ENCODE peak calls at places on chromosome 18, in six cellular contexts. W, R, G, C, N and J are unnamed samples.

GRCh38 chr18:36572135-36572856 is 256.5 kb downstream of the TPGS2 start:
- DNase-seq in W (no peak), R (no peak), G (no peak), C (peak; percentile 11), N (peak; percentile 66), J (peak; percentile 39)

GRCh38 chr18:37762076-37762475 is 196.5 kb upstream of the CELF4 start:
- DNase-seq in W (no peak), R (no peak), G (no peak), C (no peak), N (no peak), J (no peak)

GRCh38 chr18:70126832-70127231 is 78.7 kb downstream of the RTTN start:
- DNase-seq in W (no peak), R (no peak), G (no peak), C (no peak), N (no peak), J (no peak)

GRCh38 chr18:53796042-53796729 is 428.3 kb downstream of the MBD2 start:
- DNase-seq in W (no peak), R (no peak), G (no peak), C (no peak), N (peak; percentile 97), J (no peak)

GRCh38 chr18:35076556-35076955 is 35.3 kb downstream of the MAPRE2 start:
- DNase-seq in W (no peak), R (no peak), G (no peak), C (no peak), N (peak; percentile 56), J (no peak)

GRCh38 chr18:23453657-23454011 is 547 bp downstream of the RIOK3 start:
- DNase-seq in W (no peak), R (no peak), G (no peak), C (no peak), N (peak; percentile 64), J (no peak)

GRCh38 chr18:57438669-57439616 is 3.8 kb downstream of the ONECUT2 start:
- DNase-seq in W (no peak), R (no peak), G (no peak), C (no peak), N (no peak), J (no peak)

GRCh38 chr18:79588131-79588635 is 91.4 kb upstream of the CTDP1 start:
- DNase-seq in W (no peak), R (peak; percentile 80), G (peak; percentile 37), C (no peak), N (no peak), J (peak; percentile 58)

GRCh38 chr18:58581265-58581664 is 47.6 kb downstream of the ALPK2 start:
- DNase-seq in W (no peak), R (no peak), G (no peak), C (no peak), N (peak; percentile 96), J (no peak)

GRCh38 chr18:8889479-8889878 is 184.1 kb downstream of the MTCL1 start:
- DNase-seq in W (no peak), R (no peak), G (no peak), C (no peak), N (no peak), J (no peak)

GRCh38 chr18:78830826-78831225 is 148.8 kb upstream of the SALL3 start:
- DNase-seq in W (no peak), R (no peak), G (no peak), C (no peak), N (no peak), J (no peak)

GRCh38 chr18:12645751-12646203 is 12.1 kb downstream of the SPIRE1 start:
- DNase-seq in W (peak; percentile 36), R (no peak), G (no peak), C (no peak), N (peak; percentile 48), J (peak; percentile 64)

GRCh38 chr18:23250893-23251656 is 115.8 kb downstream of the CABLES1 start:
- DNase-seq in W (no peak), R (peak; percentile 83), G (no peak), C (no peak), N (peak; percentile 66), J (no peak)

GRCh38 chr18:58194028-58194427 is 150.0 kb downstream of the NEDD4L start:
- DNase-seq in W (peak; percentile 53), R (no peak), G (no peak), C (no peak), N (no peak), J (no peak)

GRCh38 chr18:69528439-69528838 is 127.8 kb downstream of the DOK6 start:
- DNase-seq in W (no peak), R (no peak), G (no peak), C (no peak), N (peak; percentile 54), J (no peak)

GRCh38 chr18:8389391-8390340 is 219.6 kb upstream of the RAB12 start:
- DNase-seq in W (peak; percentile 78), R (peak; percentile 84), G (peak; percentile 64), C (peak; percentile 32), N (peak; percentile 81), J (no peak)

GRCh38 chr18:1020731-1021344 is 116.2 kb downstream of the ADCYAP1 start:
- DNase-seq in W (no peak), R (no peak), G (no peak), C (no peak), N (no peak), J (no peak)

GRCh38 chr18:38028941-38029340 is 463.3 kb upstream of the CELF4 start:
- DNase-seq in W (no peak), R (no peak), G (no peak), C (no peak), N (no peak), J (no peak)

GRCh38 chr18:35087726-35088125 is 46.5 kb downstream of the MAPRE2 start:
- DNase-seq in W (no peak), R (no peak), G (no peak), C (no peak), N (no peak), J (no peak)

GRCh38 chr18:41165625-41166024 is 789.4 kb upstream of the PIK3C3 start:
- DNase-seq in W (no peak), R (no peak), G (no peak), C (no peak), N (no peak), J (no peak)

GRCh38 chr18:36693931-36694661 is 134.7 kb downstream of the TPGS2 start:
- DNase-seq in W (no peak), R (no peak), G (no peak), C (peak; percentile 77), N (peak; percentile 64), J (no peak)

GRCh38 chr18:23523429-23524212 is 20.3 kb downstream of the RMC1 start:
- DNase-seq in W (no peak), R (peak; percentile 9), G (no peak), C (no peak), N (peak; percentile 47), J (no peak)

GRCh38 chr18:44682871-44683221 is 2.2 kb downstream of the SETBP1 start:
- DNase-seq in W (peak; percentile 38), R (no peak), G (no peak), C (no peak), N (peak; percentile 16), J (no peak)

GRCh38 chr18:44681039-44681595 is 429 bp downstream of the SETBP1 start:
- DNase-seq in W (no peak), R (no peak), G (no peak), C (no peak), N (peak; percentile 22), J (no peak)

GRCh38 chr18:44682181-44682870 is 1.6 kb downstream of the SETBP1 start:
- DNase-seq in W (no peak), R (peak; percentile 75), G (no peak), C (no peak), N (no peak), J (no peak)

GRCh38 chr18:44680271-44681038 is at the start of gene SETBP1:
- DNase-seq in W (peak; percentile 76), R (peak; percentile 90), G (peak; percentile 67), C (no peak), N (peak; percentile 68), J (peak; percentile 84)

GRCh38 chr18:44681611-44682010 is 923 bp downstream of the SETBP1 start:
- DNase-seq in W (no peak), R (no peak), G (no peak), C (no peak), N (no peak), J (no peak)
- H3K4me3 ChIP-seq in W (peak overlapping the region; percentile 89), R (peak overlapping the region; percentile 97), G (peak overlapping the region; percentile 84), C (peak overlapping the region; percentile 75), N (peak overlapping the region; percentile 11), J (peak overlapping the region; percentile 67)

GRCh38 chr18:5155180-5155906 is 41.7 kb downstream of the AKAIN1 start:
- DNase-seq in W (no peak), R (no peak), G (no peak), C (no peak), N (no peak), J (no peak)
- H3K4me3 ChIP-seq in W (no peak overlapping the region), R (no peak overlapping the region), G (no peak overlapping the region), C (no peak overlapping the region), N (no peak overlapping the region), J (no peak overlapping the region)

GRCh38 chr18:48941672-48942071 is 9.1 kb downstream of the SMAD7 start:
- DNase-seq in W (no peak), R (no peak), G (no peak), C (no peak), N (no peak), J (no peak)

GRCh38 chr18:48940854-48941531 is 9.8 kb downstream of the SMAD7 start:
- DNase-seq in W (no peak), R (no peak), G (no peak), C (no peak), N (no peak), J (no peak)

GRCh38 chr18:48939368-48940097 is 11.2 kb downstream of the SMAD7 start:
- DNase-seq in W (no peak), R (peak; percentile 86), G (no peak), C (no peak), N (no peak), J (no peak)

GRCh38 chr18:48937869-48938750 is 12.7 kb downstream of the SMAD7 start:
- DNase-seq in W (no peak), R (no peak), G (no peak), C (no peak), N (no peak), J (no peak)

GRCh38 chr18:48938827-48939367 is 11.9 kb downstream of the SMAD7 start:
- DNase-seq in W (no peak), R (no peak), G (no peak), C (no peak), N (no peak), J (no peak)
- H3K4me3 ChIP-seq in W (peak overlapping the region; percentile 30), R (no peak overlapping the region), G (peak overlapping the region; percentile 61), C (no peak overlapping the region), N (peak overlapping the region; percentile 7), J (peak overlapping the region; percentile 35)

DNA sequence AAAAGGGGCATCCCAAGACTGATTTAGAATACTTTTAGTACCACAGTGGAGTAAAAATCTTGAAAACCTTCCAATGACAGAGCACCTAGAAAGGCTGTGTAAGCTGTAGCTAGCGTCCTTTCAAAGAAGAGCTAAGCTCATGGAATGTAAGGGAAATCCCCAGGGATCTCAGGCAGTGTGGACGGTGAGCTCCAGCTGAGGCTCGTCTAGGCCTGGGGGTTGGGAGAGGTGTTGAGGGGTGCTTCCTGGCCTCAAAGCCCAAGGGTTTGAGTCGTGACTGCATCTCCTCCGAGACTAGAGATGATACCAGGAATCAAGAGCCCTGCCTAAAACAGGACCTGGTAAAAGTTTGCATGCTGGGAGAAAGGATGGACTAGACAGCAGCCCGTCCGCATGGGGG is 7.6 kb downstream of the CTIF start:
- DNase-seq in W (no peak), R (peak; percentile 57), G (no peak), C (no peak), N (no peak), J (no peak)
- H3K4me3 ChIP-seq in W (no peak overlapping the region), R (no peak overlapping the region), G (no peak overlapping the region), C (no peak overlapping the region), N (no peak overlapping the region), J (no peak overlapping the region)

GRCh38 chr18:76619342-76620315 is 124.6 kb upstream of the ZNF516 start:
- DNase-seq in W (peak; percentile 81), R (peak; percentile 82), G (no peak), C (no peak), N (peak; percentile 91), J (peak; percentile 67)
- H3K4me3 ChIP-seq in W (peak overlapping the region; percentile 42), R (no peak overlapping the region), G (peak overlapping the region; percentile 66), C (no peak overlapping the region), N (peak overlapping the region; percentile 23), J (peak overlapping the region; percentile 60)